ENCODE peak calls at places on chromosomes 16 and 17, in five cellular contexts. L is NCI-H345, I is NCI-H82, W is head of caudate nucleus, T is SK-MEL-5. B is an unnamed sample.

GRCh38 chr16:55480228-55480655 is 1.2 kb downstream of the MMP2 start:
- DNase-seq in L (no peak), I (no peak), W (peak; percentile 60), T (peak; percentile 48), B (peak; percentile 97)

GRCh38 chr17:71494456-71494855 is 626.4 kb upstream of the SOX9 start:
- DNase-seq in L (no peak), I (no peak), W (no peak), T (no peak), B (no peak)

GRCh38 chr17:18182190-18182977 is 1.2 kb upstream of the ALKBH5 start:
- DNase-seq in L (no peak), I (peak; percentile 71), W (no peak), T (no peak), B (no peak)

GRCh38 chr16:85612801-85613608 is at the start of gene GSE1:
- DNase-seq in L (peak; percentile 89), I (peak; percentile 97), W (no peak), T (peak; percentile 69), B (peak; percentile 88)

GRCh38 chr17:9313346-9313745 is 262.3 kb downstream of the STX8 start:
- DNase-seq in L (no peak), I (no peak), W (no peak), T (no peak), B (no peak)

GRCh38 chr16:46573008-46573833 is 48.0 kb downstream of the SHCBP1 start:
- DNase-seq in L (no peak), I (no peak), W (no peak), T (no peak), B (peak; percentile 64)

GRCh38 chr17:2090804-2091534 is 36.1 kb downstream of the HIC1 start:
- DNase-seq in L (no peak), I (no peak), W (no peak), T (peak; percentile 66), B (peak; percentile 97)

GRCh38 chr16:28494141-28494851 is at the start of gene APOBR:
- DNase-seq in L (no peak), I (no peak), W (peak; percentile 34), T (no peak), B (no peak)

GRCh38 chr16:83808573-83809014 is 816 bp downstream of the HSBP1 start:
- DNase-seq in L (no peak), I (peak; percentile 14), W (no peak), T (no peak), B (no peak)

GRCh38 chr17:35766903-35767510 is 6.3 kb downstream of the C17orf50 start:
- DNase-seq in L (no peak), I (peak; percentile 47), W (peak; percentile 54), T (peak; percentile 55), B (peak; percentile 62)

GRCh38 chr16:68480084-68480995 is 32.0 kb upstream of the SMPD3 start:
- DNase-seq in L (no peak), I (no peak), W (no peak), T (no peak), B (no peak)

GRCh38 chr16:66248096-66248495 is 118.4 kb upstream of the CDH5 start:
- DNase-seq in L (no peak), I (no peak), W (peak; percentile 11), T (no peak), B (peak; percentile 72)

GRCh38 chr17:46870116-46870803 is 18.9 kb downstream of the WNT9B start:
- DNase-seq in L (no peak), I (no peak), W (no peak), T (no peak), B (no peak)

GRCh38 chr17:74961657-74962360 is 10.8 kb downstream of the HID1 start:
- DNase-seq in L (peak; percentile 91), I (peak; percentile 95), W (peak; percentile 91), T (peak; percentile 94), B (peak; percentile 89)

GRCh38 chr16:71628810-71629209 is 2.8 kb downstream of the MARVELD3 start:
- DNase-seq in L (no peak), I (no peak), W (no peak), T (no peak), B (peak; percentile 6)

GRCh38 chr16:80174416-80174815 is 366.4 kb upstream of the DYNLRB2 start:
- DNase-seq in L (no peak), I (no peak), W (no peak), T (no peak), B (peak; percentile 85)

GRCh38 chr17:50349241-50349595 is 3.3 kb downstream of the XYLT2 start:
- DNase-seq in L (no peak), I (no peak), W (no peak), T (no peak), B (no peak)

GRCh38 chr17:75652934-75653549 is 13.9 kb downstream of the RECQL5 start:
- DNase-seq in L (peak; percentile 48), I (peak; percentile 69), W (peak; percentile 44), T (peak; percentile 76), B (peak; percentile 21)

GRCh38 chr17:67947325-67947813 is 48.9 kb downstream of the C17orf58 start:
- DNase-seq in L (no peak), I (no peak), W (no peak), T (no peak), B (no peak)

GRCh38 chr17:6172642-6173330 is 102.6 kb downstream of the WSCD1 start:
- DNase-seq in L (no peak), I (peak; percentile 96), W (no peak), T (no peak), B (no peak)

GRCh38 chr16:12902511-12903324 is 1.3 kb downstream of the SHISA9 start:
- DNase-seq in L (peak; percentile 37), I (peak; percentile 69), W (peak; percentile 59), T (no peak), B (no peak)

GRCh38 chr17:18033442-18034099 is 5.4 kb downstream of the ATPAF2 start:
- DNase-seq in L (peak; percentile 72), I (peak; percentile 97), W (peak; percentile 54), T (peak; percentile 92), B (peak; percentile 87)

GRCh38 chr16:22684282-22685161 is 129.4 kb upstream of the HS3ST2 start:
- DNase-seq in L (no peak), I (no peak), W (no peak), T (no peak), B (peak; percentile 28)

GRCh38 chr16:16956376-16956775 is 514.4 kb downstream of the XYLT1 start:
- DNase-seq in L (no peak), I (no peak), W (no peak), T (no peak), B (no peak)

GRCh38 chr17:19330271-19330670 is 32.3 kb downstream of the B9D1 start:
- DNase-seq in L (no peak), I (no peak), W (no peak), T (no peak), B (no peak)

GRCh38 chr16:80147021-80147680 is 393.6 kb upstream of the DYNLRB2 start:
- DNase-seq in L (no peak), I (no peak), W (no peak), T (no peak), B (no peak)

GRCh38 chr17:66578781-66579489 is 256.0 kb upstream of the CACNG5 start:
- DNase-seq in L (no peak), I (no peak), W (no peak), T (no peak), B (peak; percentile 37)

GRCh38 chr17:19243838-19244237 is 6.7 kb downstream of the EPN2 start:
- DNase-seq in L (no peak), I (no peak), W (no peak), T (no peak), B (no peak)

GRCh38 chr17:2500446-2500845 is 11.2 kb downstream of the METTL16 start:
- DNase-seq in L (no peak), I (no peak), W (no peak), T (no peak), B (no peak)

B was measured in fibroblast of villous mesenchyme.